ENCODE peak calls at places on chromosomes 6 and 20, in seven cellular contexts. L is H7, A is HFFc6, O is T1000, G is NCI-H2029, W is HuH-7, Z is mucosa of gallbladder. S is an unnamed sample.

GRCh38 chr6:42079941-42080464 is 29.7 kb downstream of the TAF8 start:
- DNase-seq in G (no peak), O (no peak), W (no peak), Z (no peak), A (no peak), L (no peak), S (no peak)

GRCh38 chr6:159969204-159969912 is 476 bp downstream of the IGF2R start:
- DNase-seq in L (peak), Z (no peak), W (no peak), A (peak), O (no peak), G (no peak), S (no peak)

GRCh38 chr6:12331474-12331873 is 41.3 kb downstream of the EDN1 start:
- DNase-seq in O (no peak), A (no peak), L (no peak), G (no peak), Z (no peak), W (no peak), S (peak)

GRCh38 chr20:32210206-32210605 is 2.5 kb downstream of the POFUT1 start:
- DNase-seq in A (no peak), O (no peak), G (no peak), L (no peak), W (no peak), Z (no peak), S (no peak)

GRCh38 chr6:16236648-16237199 is 1.7 kb upstream of the GMPR start:
- DNase-seq in L (no peak), O (no peak), W (no peak), A (peak), G (peak), Z (peak), S (no peak)

GRCh38 chr6:133724726-133725125 is 164.2 kb upstream of the TCF21 start:
- DNase-seq in A (peak), Z (no peak), O (no peak), L (no peak), G (no peak), W (no peak), S (no peak)

GRCh38 chr6:33190504-33191107 is 1.7 kb downstream of the COL11A2 start:
- DNase-seq in A (no peak), W (no peak), Z (no peak), L (peak), O (no peak), G (no peak), S (no peak)

GRCh38 chr6:82057846-82058554 is 189.5 kb downstream of the IBTK start:
- DNase-seq in L (no peak), A (no peak), G (no peak), W (no peak), O (no peak), Z (no peak), S (no peak)

GRCh38 chr6:162467679-162468078 is 259.9 kb downstream of the PRKN start:
- DNase-seq in G (no peak), W (no peak), A (no peak), O (no peak), Z (no peak), L (no peak), S (no peak)

GRCh38 chr6:19472168-19472567 is 365.0 kb upstream of the ID4 start:
- DNase-seq in W (no peak), A (peak), L (no peak), G (no peak), O (peak), Z (no peak), S (no peak)

GRCh38 chr20:53883098-53883762 is 187.2 kb downstream of the BCAS1 start:
- DNase-seq in G (no peak), W (no peak), O (peak), Z (no peak), A (peak), L (no peak), S (no peak)

GRCh38 chr6:19231878-19232519 is 605.2 kb upstream of the ID4 start:
- DNase-seq in O (no peak), A (no peak), G (peak), L (no peak), W (no peak), Z (no peak), S (no peak)

GRCh38 chr20:61422636-61423425 is 170.8 kb downstream of the CDH4 start:
- DNase-seq in W (no peak), A (no peak), O (no peak), L (peak), G (no peak), Z (no peak), S (no peak)

GRCh38 chr6:24477070-24477469 is 12.3 kb downstream of the GPLD1 start:
- DNase-seq in A (no peak), L (no peak), W (no peak), G (no peak), Z (no peak), O (no peak), S (no peak)

GRCh38 chr20:6583134-6583738 is 184.2 kb upstream of the BMP2 start:
- DNase-seq in O (peak), G (peak), A (no peak), Z (peak), W (peak), L (peak), S (peak)

GRCh38 chr6:64732888-64733287 is 974.1 kb downstream of the EYS start:
- DNase-seq in G (no peak), Z (no peak), W (no peak), L (no peak), O (no peak), A (no peak), S (peak)

GRCh38 chr6:144547409-144547808 is 262.3 kb downstream of the UTRN start:
- DNase-seq in L (no peak), W (no peak), O (no peak), G (no peak), A (no peak), Z (peak), S (no peak)

GRCh38 chr6:163766936-163767335 is 352.4 kb downstream of the QKI start:
- DNase-seq in O (no peak), L (no peak), W (no peak), Z (no peak), A (no peak), G (no peak), S (no peak)

GRCh38 chr6:112781236-112781635 is 434.1 kb downstream of the RFPL4B start:
- DNase-seq in W (no peak), O (no peak), G (peak), Z (no peak), A (no peak), L (no peak), S (peak)

GRCh38 chr20:59661141-59661540 is 56.8 kb downstream of the PHACTR3 start:
- DNase-seq in L (no peak), Z (no peak), G (no peak), A (no peak), W (no peak), O (no peak), S (no peak)